ENCODE peak calls at places on chromosomes 16 and 17, in eight cellular contexts. B, V, N, P, L, C, M and S are unnamed samples.

GRCh38 chr16:62256406-62256805 is 220.2 kb upstream of the CDH8 start:
- DNase-seq in B (no peak), V (no peak), N (no peak), P (no peak), L (peak), C (no peak), M (no peak), S (no peak)

GRCh38 chr17:74424658-74425057 is 7.2 kb upstream of the GPRC5C start:
- DNase-seq in B (no peak), V (no peak), N (no peak), P (no peak), L (no peak), C (no peak), M (no peak), S (no peak)

GRCh38 chr17:71757956-71758355 is 362.9 kb upstream of the SOX9 start:
- DNase-seq in B (no peak), V (no peak), N (no peak), P (no peak), L (no peak), C (no peak), M (no peak), S (no peak)

GRCh38 chr17:12789075-12789975 is at the start of gene ARHGAP44:
- DNase-seq in B (peak), V (peak), N (peak), P (no peak), L (no peak), C (peak), M (no peak), S (peak)

GRCh38 chr16:2884041-2884451 is 1.0 kb downstream of the FLYWCH2 start:
- DNase-seq in B (no peak), V (no peak), N (peak), P (no peak), L (no peak), C (no peak), M (no peak), S (peak)

GRCh38 chr17:8746501-8747236 is 2.0 kb upstream of the CCDC42 start:
- DNase-seq in B (no peak), V (no peak), N (no peak), P (no peak), L (no peak), C (no peak), M (no peak), S (no peak)

GRCh38 chr16:65658339-65659275 is 536.7 kb upstream of the CDH11 start:
- DNase-seq in B (no peak), V (peak), N (no peak), P (no peak), L (peak), C (peak), M (no peak), S (no peak)

GRCh38 chr17:50916708-50917417 is 50.7 kb upstream of the TOB1 start:
- DNase-seq in B (no peak), V (no peak), N (no peak), P (no peak), L (no peak), C (no peak), M (no peak), S (no peak)

GRCh38 chr16:9090101-9090959 is 1.1 kb upstream of the HAPSTR1 start:
- DNase-seq in B (peak), V (no peak), N (peak), P (no peak), L (no peak), C (no peak), M (peak), S (peak)

GRCh38 chr16:47136101-47136820 is 7.5 kb downstream of the NETO2 start:
- DNase-seq in B (no peak), V (no peak), N (no peak), P (no peak), L (no peak), C (no peak), M (no peak), S (no peak)

GRCh38 chr16:4813251-4814003 is 11.0 kb upstream of the ROGDI start:
- DNase-seq in B (no peak), V (no peak), N (no peak), P (no peak), L (no peak), C (no peak), M (no peak), S (no peak)

GRCh38 chr16:84884311-84885023 is 64.7 kb downstream of the CRISPLD2 start:
- DNase-seq in B (no peak), V (no peak), N (no peak), P (no peak), L (no peak), C (no peak), M (no peak), S (no peak)

GRCh38 chr16:89924925-89925307 is 1.8 kb downstream of the TUBB3 start:
- DNase-seq in B (peak), V (no peak), N (no peak), P (no peak), L (no peak), C (no peak), M (no peak), S (no peak)